ENCODE peak calls at places on chromosomes 1 and 21, in nine cellular contexts. S, L, H, M, J, I, W, E and G are unnamed samples.

GRCh38 chr1:78641558-78641957 is 8.1 kb upstream of the IFI44 start:
- DNase-seq in S (no peak), W (no peak), E (no peak), H (no peak), I (no peak), M (no peak), J (no peak), L (no peak), G (no peak)

GRCh38 chr1:178485467-178486098 is 11.2 kb downstream of the CLEC20A start:
- DNase-seq in I (no peak), S (no peak), H (no peak), E (no peak), L (no peak), W (no peak), J (no peak), M (peak), G (no peak)

GRCh38 chr1:207698822-207699483 is 52.9 kb upstream of the CD46 start:
- DNase-seq in I (peak), L (peak), J (no peak), H (peak), W (peak), E (no peak), M (peak), S (peak), G (peak)

GRCh38 chr1:119133987-119134386 is 6.5 kb downstream of the WARS2 start:
- DNase-seq in E (no peak), L (no peak), J (no peak), S (peak), I (no peak), H (no peak), W (no peak), M (peak), G (peak)

GRCh38 chr1:2459757-2460156 is 16.3 kb upstream of the PLCH2 start:
- DNase-seq in L (peak), S (peak), J (no peak), W (peak), H (no peak), E (no peak), M (peak), I (no peak), G (peak)

GRCh38 chr1:90768098-90768497 is 51.0 kb upstream of the BARHL2 start:
- DNase-seq in I (peak), W (no peak), M (no peak), L (no peak), E (no peak), H (no peak), J (no peak), S (no peak), G (no peak)

GRCh38 chr21:41210405-41211040 is 42.6 kb downstream of the BACE2 start:
- DNase-seq in H (no peak), I (no peak), W (peak), M (peak), S (no peak), E (no peak), L (no peak), J (no peak), G (no peak)

GRCh38 chr1:29256395-29256794 is 20.1 kb downstream of the PTPRU start:
- DNase-seq in I (no peak), S (no peak), W (no peak), L (no peak), H (no peak), J (no peak), E (no peak), M (no peak), G (no peak)

GRCh38 chr1:50369830-50370229 is 53.4 kb downstream of the DMRTA2 start:
- DNase-seq in L (no peak), S (no peak), M (peak), J (no peak), H (peak), E (no peak), I (peak), W (peak), G (no peak)

GRCh38 chr1:173705117-173705516 is 9.7 kb upstream of the KLHL20 start:
- DNase-seq in I (no peak), W (no peak), S (no peak), L (no peak), H (no peak), J (no peak), M (no peak), E (no peak), G (no peak)

GRCh38 chr1:21638531-21639341 is 30.4 kb downstream of the RAP1GAP start:
- DNase-seq in S (no peak), H (peak), W (peak), I (peak), M (peak), E (no peak), L (peak), J (no peak), G (peak)

GRCh38 chr1:11784256-11784992 is 21.3 kb downstream of the MTHFR start:
- DNase-seq in S (no peak), I (no peak), H (no peak), M (no peak), J (no peak), W (no peak), E (no peak), L (no peak), G (no peak)
- H3K4me3 ChIP-seq in S (no peak), I (no peak), H (no peak), M (no peak), J (no peak), W (no peak), E (peak), L (peak), G (no peak)

DNA sequence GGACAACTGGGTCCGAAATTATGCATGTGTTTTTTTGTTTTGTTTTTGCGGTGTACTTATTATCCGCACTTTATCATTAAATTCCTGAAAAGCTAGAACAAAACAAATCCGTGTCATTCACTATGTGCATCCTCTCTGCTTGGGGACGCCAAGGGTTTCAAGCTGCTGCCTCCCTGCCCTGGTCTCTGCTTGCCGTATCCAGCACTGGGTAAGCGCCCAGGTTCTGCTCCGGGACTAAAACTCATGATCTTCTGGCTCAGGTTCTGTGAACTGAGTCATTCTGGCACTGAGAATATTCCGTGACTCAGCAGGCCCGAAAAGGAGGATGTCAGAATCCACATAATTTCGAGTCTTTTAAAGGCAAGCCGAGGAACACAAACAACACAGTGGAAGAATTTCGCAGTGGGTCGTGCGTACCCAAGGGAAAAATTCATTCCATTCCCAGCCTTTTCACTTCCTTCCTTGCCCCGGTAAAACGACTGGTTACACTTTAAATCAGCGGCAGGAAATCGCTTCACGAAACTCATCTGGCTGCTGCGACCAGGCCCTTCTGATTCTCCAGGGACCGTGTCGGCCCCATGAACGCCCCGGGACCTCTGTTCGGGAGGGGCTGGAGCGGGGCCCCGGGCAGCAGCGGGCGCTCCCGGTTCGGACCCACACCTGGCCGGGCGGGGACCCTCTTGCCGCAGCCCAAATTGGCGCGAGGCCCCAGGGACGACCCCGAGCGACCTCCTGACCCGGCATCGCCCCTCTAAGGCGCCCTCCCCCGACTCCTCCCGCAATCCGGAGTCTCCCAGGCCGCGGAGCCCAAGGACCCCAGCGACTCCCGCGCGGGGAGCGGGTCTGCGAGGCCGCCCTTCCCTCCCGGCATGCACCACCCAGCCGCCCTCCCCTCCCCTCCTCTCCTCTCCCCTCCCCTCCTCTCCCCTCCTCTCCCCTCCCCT is 746 bp upstream of the LAMC1 start:
- DNase-seq in J (peak), W (peak), L (peak), S (peak), E (no peak), M (peak), I (peak), H (peak), G (peak)
- H3K4me3 ChIP-seq in J (peak), W (peak), L (peak), S (peak), E (no peak), M (peak), I (peak), H (peak), G (peak)

DNA sequence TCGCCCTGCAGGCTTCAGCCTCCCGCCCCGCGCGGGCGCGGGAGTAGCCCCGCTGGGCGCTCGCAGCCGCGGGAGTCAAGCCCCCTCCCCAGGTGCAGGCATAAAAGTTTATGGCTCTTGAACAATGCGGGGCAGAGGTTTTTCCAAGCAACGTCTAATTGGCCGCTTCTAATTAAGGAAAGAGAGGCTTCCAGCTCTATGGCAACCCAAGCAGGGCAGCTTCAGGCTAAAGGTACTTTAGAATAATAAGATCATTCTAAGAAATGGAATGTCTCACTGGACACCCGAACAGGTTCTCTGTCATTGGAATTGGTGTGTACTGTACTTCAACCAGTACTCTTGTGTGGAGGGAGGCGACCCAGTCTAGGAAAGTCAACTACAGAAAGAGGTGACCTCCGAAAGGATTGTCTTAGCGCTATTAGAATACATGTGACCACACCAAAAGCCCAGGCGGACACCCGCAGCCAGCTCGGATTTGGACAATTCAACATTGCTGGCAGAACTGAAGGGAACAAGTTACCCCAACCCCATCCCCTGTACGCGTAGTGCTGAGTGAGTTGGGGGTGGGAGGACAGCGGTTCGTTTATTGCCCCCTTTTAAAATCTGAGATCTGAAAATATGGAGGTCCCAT is 12.5 kb downstream of the NR5A2 start:
- DNase-seq in E (no peak), L (no peak), W (no peak), I (no peak), H (no peak), M (no peak), S (no peak), J (no peak), G (peak)
- H3K4me3 ChIP-seq in E (peak), L (peak), W (no peak), I (peak), H (peak), M (peak), S (peak), J (peak), G (peak)

GRCh38 chr1:160646711-160647328 is at the start of gene SLAMF1:
- DNase-seq in S (no peak), J (no peak), L (no peak), E (peak), M (peak), W (peak), H (peak), I (no peak), G (no peak)
- H3K4me3 ChIP-seq in S (no peak), J (no peak), L (peak), E (peak), M (no peak), W (no peak), H (no peak), I (no peak), G (no peak)

GRCh38 chr1:85462931-85463665 is 1.9 kb downstream of the DDAH1 start:
- DNase-seq in M (no peak), L (no peak), H (no peak), J (no peak), I (no peak), W (no peak), S (no peak), E (no peak), G (peak)
- H3K4me3 ChIP-seq in M (peak), L (peak), H (no peak), J (peak), I (no peak), W (peak), S (peak), E (no peak), G (peak)

GRCh38 chr1:100720751-100721150 is 1.2 kb downstream of the VCAM1 start:
- DNase-seq in I (no peak), S (no peak), W (no peak), L (no peak), J (no peak), E (no peak), M (no peak), H (no peak), G (no peak)
- H3K4me3 ChIP-seq in I (no peak), S (peak), W (no peak), L (peak), J (no peak), E (no peak), M (no peak), H (no peak), G (no peak)

GRCh38 chr1:9419642-9420041 is 119.6 kb upstream of the SLC25A33 start:
- DNase-seq in W (no peak), E (no peak), S (no peak), J (no peak), L (no peak), H (no peak), M (no peak), I (no peak), G (no peak)
- H3K4me3 ChIP-seq in W (no peak), E (no peak), S (no peak), J (no peak), L (no peak), H (no peak), M (no peak), I (no peak), G (no peak)

DNA sequence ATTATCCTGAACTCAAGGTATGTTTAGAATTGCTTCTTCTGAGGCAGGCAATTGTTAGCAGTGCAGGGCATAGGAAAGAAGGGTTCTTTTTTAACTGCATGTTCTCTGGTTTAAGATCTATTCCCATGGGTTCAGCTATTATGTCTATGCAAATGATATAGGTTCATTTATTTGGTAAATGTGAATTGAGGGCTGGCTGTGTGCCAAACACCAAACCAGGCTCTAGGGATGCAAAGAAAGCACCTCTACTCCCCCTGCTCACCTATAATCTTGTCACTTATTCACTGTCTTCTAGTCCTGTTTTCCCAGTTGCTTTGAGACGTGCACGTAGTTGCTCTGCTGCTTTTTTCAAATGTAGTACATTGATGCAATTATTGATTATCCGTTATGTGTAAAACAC is 691 bp upstream of the KIFAP3 start:
- DNase-seq in E (no peak), M (no peak), L (no peak), W (no peak), I (no peak), S (no peak), H (no peak), J (no peak), G (no peak)
- H3K4me3 ChIP-seq in E (peak), M (no peak), L (peak), W (peak), I (peak), S (peak), H (peak), J (peak), G (peak)